ENCODE peak calls at places on chromosomes 3 and 15, in nine cellular contexts. One of them, this sample, is unnamed.

GRCh38 chr3:179610066-179610465 is 5.5 kb downstream of the NDUFB5 start:
- DNase-seq in activated CD8-positive, alpha-beta memory T cell treated with anti-CD3 and anti-CD28 coated beads for 48 hours: no peak
- DNase-seq in ecto neural progenitor cell: no peak
- DNase-seq in ovary: no peak
- DNase-seq in AG09319: no peak
- DNase-seq in AG04450: no peak
- DNase-seq in C1 segment of cervical spinal cord: no peak
- DNase-seq in NCI-H345: no peak
- DNase-seq in activated CD4-positive, alpha-beta T cell treated with anti-CD3 and anti-CD28 coated beads, Interleukin-2, amount 50 U/mL, for 1 hour: no peak
- DNase-seq in this sample: no peak

GRCh38 chr3:196544491-196544992 is 23.8 kb downstream of the WDR53 start:
- DNase-seq in activated CD8-positive, alpha-beta memory T cell treated with anti-CD3 and anti-CD28 coated beads for 48 hours: no peak
- DNase-seq in ecto neural progenitor cell: no peak
- DNase-seq in AG04450: no peak
- DNase-seq in ovary: no peak
- DNase-seq in activated CD4-positive, alpha-beta T cell treated with anti-CD3 and anti-CD28 coated beads, Interleukin-2, amount 50 U/mL, for 1 hour: no peak
- DNase-seq in NCI-H345: no peak
- DNase-seq in C1 segment of cervical spinal cord: no peak
- DNase-seq in AG09319: no peak
- DNase-seq in this sample: no peak

GRCh38 chr15:69980311-69981059 is 117.2 kb downstream of the TLE3 start:
- DNase-seq in NCI-H345: no peak
- DNase-seq in AG04450: no peak
- DNase-seq in ovary: no peak
- DNase-seq in activated CD8-positive, alpha-beta memory T cell treated with anti-CD3 and anti-CD28 coated beads for 48 hours: no peak
- DNase-seq in ecto neural progenitor cell: no peak
- DNase-seq in C1 segment of cervical spinal cord: no peak
- DNase-seq in AG09319: no peak
- DNase-seq in activated CD4-positive, alpha-beta T cell treated with anti-CD3 and anti-CD28 coated beads, Interleukin-2, amount 50 U/mL, for 1 hour: no peak
- DNase-seq in this sample: no peak

GRCh38 chr15:62390793-62391543 is 225.9 kb upstream of the C2CD4B start:
- DNase-seq in ecto neural progenitor cell: peak
- DNase-seq in ovary: peak
- DNase-seq in AG04450: no peak
- DNase-seq in activated CD8-positive, alpha-beta memory T cell treated with anti-CD3 and anti-CD28 coated beads for 48 hours: peak
- DNase-seq in C1 segment of cervical spinal cord: peak
- DNase-seq in AG09319: no peak
- DNase-seq in activated CD4-positive, alpha-beta T cell treated with anti-CD3 and anti-CD28 coated beads, Interleukin-2, amount 50 U/mL, for 1 hour: peak
- DNase-seq in NCI-H345: no peak
- DNase-seq in this sample: no peak

GRCh38 chr15:57671636-57672035 is 34.9 kb upstream of the POLR2M start:
- DNase-seq in AG04450: no peak
- DNase-seq in AG09319: no peak
- DNase-seq in C1 segment of cervical spinal cord: no peak
- DNase-seq in ecto neural progenitor cell: no peak
- DNase-seq in NCI-H345: no peak
- DNase-seq in activated CD8-positive, alpha-beta memory T cell treated with anti-CD3 and anti-CD28 coated beads for 48 hours: no peak
- DNase-seq in ovary: no peak
- DNase-seq in activated CD4-positive, alpha-beta T cell treated with anti-CD3 and anti-CD28 coated beads, Interleukin-2, amount 50 U/mL, for 1 hour: no peak
- DNase-seq in this sample: no peak

GRCh38 chr3:142310439-142310838 is 85.1 kb upstream of the GK5 start:
- DNase-seq in ovary: no peak
- DNase-seq in activated CD8-positive, alpha-beta memory T cell treated with anti-CD3 and anti-CD28 coated beads for 48 hours: no peak
- DNase-seq in AG09319: no peak
- DNase-seq in ecto neural progenitor cell: no peak
- DNase-seq in AG04450: no peak
- DNase-seq in NCI-H345: no peak
- DNase-seq in C1 segment of cervical spinal cord: no peak
- DNase-seq in activated CD4-positive, alpha-beta T cell treated with anti-CD3 and anti-CD28 coated beads, Interleukin-2, amount 50 U/mL, for 1 hour: no peak
- DNase-seq in this sample: no peak

GRCh38 chr15:74252291-74253080 is 16.4 kb downstream of the CCDC33 start:
- DNase-seq in ecto neural progenitor cell: no peak
- DNase-seq in NCI-H345: no peak
- DNase-seq in AG09319: no peak
- DNase-seq in ovary: no peak
- DNase-seq in activated CD4-positive, alpha-beta T cell treated with anti-CD3 and anti-CD28 coated beads, Interleukin-2, amount 50 U/mL, for 1 hour: no peak
- DNase-seq in C1 segment of cervical spinal cord: no peak
- DNase-seq in AG04450: no peak
- DNase-seq in activated CD8-positive, alpha-beta memory T cell treated with anti-CD3 and anti-CD28 coated beads for 48 hours: no peak
- DNase-seq in this sample: no peak

GRCh38 chr3:131025500-131025899 is 1.1 kb downstream of the ASTE1 start:
- DNase-seq in C1 segment of cervical spinal cord: no peak
- DNase-seq in ovary: no peak
- DNase-seq in AG04450: no peak
- DNase-seq in AG09319: no peak
- DNase-seq in NCI-H345: no peak
- DNase-seq in ecto neural progenitor cell: no peak
- DNase-seq in activated CD8-positive, alpha-beta memory T cell treated with anti-CD3 and anti-CD28 coated beads for 48 hours: no peak
- DNase-seq in activated CD4-positive, alpha-beta T cell treated with anti-CD3 and anti-CD28 coated beads, Interleukin-2, amount 50 U/mL, for 1 hour: no peak
- DNase-seq in this sample: no peak

GRCh38 chr15:31975446-31976229 is 54.7 kb upstream of the CHRNA7 start:
- DNase-seq in activated CD4-positive, alpha-beta T cell treated with anti-CD3 and anti-CD28 coated beads, Interleukin-2, amount 50 U/mL, for 1 hour: no peak
- DNase-seq in NCI-H345: peak
- DNase-seq in AG09319: no peak
- DNase-seq in activated CD8-positive, alpha-beta memory T cell treated with anti-CD3 and anti-CD28 coated beads for 48 hours: no peak
- DNase-seq in C1 segment of cervical spinal cord: no peak
- DNase-seq in ecto neural progenitor cell: no peak
- DNase-seq in ovary: no peak
- DNase-seq in AG04450: no peak
- DNase-seq in this sample: no peak

GRCh38 chr3:143736205-143736604 is 112.1 kb downstream of the SLC9A9 start:
- DNase-seq in NCI-H345: no peak
- DNase-seq in ovary: no peak
- DNase-seq in ecto neural progenitor cell: no peak
- DNase-seq in C1 segment of cervical spinal cord: no peak
- DNase-seq in activated CD8-positive, alpha-beta memory T cell treated with anti-CD3 and anti-CD28 coated beads for 48 hours: no peak
- DNase-seq in AG04450: no peak
- DNase-seq in AG09319: no peak
- DNase-seq in activated CD4-positive, alpha-beta T cell treated with anti-CD3 and anti-CD28 coated beads, Interleukin-2, amount 50 U/mL, for 1 hour: no peak
- DNase-seq in this sample: no peak

GRCh38 chr3:54188176-54188791 is 65.9 kb downstream of the CACNA2D3 start:
- DNase-seq in activated CD4-positive, alpha-beta T cell treated with anti-CD3 and anti-CD28 coated beads, Interleukin-2, amount 50 U/mL, for 1 hour: peak
- DNase-seq in ecto neural progenitor cell: peak
- DNase-seq in ovary: peak
- DNase-seq in AG09319: peak
- DNase-seq in activated CD8-positive, alpha-beta memory T cell treated with anti-CD3 and anti-CD28 coated beads for 48 hours: peak
- DNase-seq in NCI-H345: no peak
- DNase-seq in C1 segment of cervical spinal cord: no peak
- DNase-seq in AG04450: no peak
- DNase-seq in this sample: no peak

GRCh38 chr3:133448478-133449122 is 48.7 kb downstream of the BFSP2 start:
- DNase-seq in C1 segment of cervical spinal cord: no peak
- DNase-seq in NCI-H345: no peak
- DNase-seq in AG09319: no peak
- DNase-seq in activated CD4-positive, alpha-beta T cell treated with anti-CD3 and anti-CD28 coated beads, Interleukin-2, amount 50 U/mL, for 1 hour: no peak
- DNase-seq in AG04450: no peak
- DNase-seq in ecto neural progenitor cell: no peak
- DNase-seq in ovary: no peak
- DNase-seq in activated CD8-positive, alpha-beta memory T cell treated with anti-CD3 and anti-CD28 coated beads for 48 hours: peak
- DNase-seq in this sample: no peak

GRCh38 chr3:130700541-130700940 is 46.1 kb downstream of the PIK3R4 start:
- DNase-seq in C1 segment of cervical spinal cord: no peak
- DNase-seq in activated CD8-positive, alpha-beta memory T cell treated with anti-CD3 and anti-CD28 coated beads for 48 hours: no peak
- DNase-seq in AG04450: no peak
- DNase-seq in NCI-H345: no peak
- DNase-seq in ovary: no peak
- DNase-seq in ecto neural progenitor cell: no peak
- DNase-seq in AG09319: no peak
- DNase-seq in activated CD4-positive, alpha-beta T cell treated with anti-CD3 and anti-CD28 coated beads, Interleukin-2, amount 50 U/mL, for 1 hour: no peak
- DNase-seq in this sample: no peak

GRCh38 chr3:132343018-132343612 is 25.9 kb downstream of the ACP3 start:
- DNase-seq in ecto neural progenitor cell: no peak
- DNase-seq in AG09319: no peak
- DNase-seq in C1 segment of cervical spinal cord: no peak
- DNase-seq in NCI-H345: peak
- DNase-seq in ovary: peak
- DNase-seq in AG04450: peak
- DNase-seq in activated CD8-positive, alpha-beta memory T cell treated with anti-CD3 and anti-CD28 coated beads for 48 hours: no peak
- DNase-seq in activated CD4-positive, alpha-beta T cell treated with anti-CD3 and anti-CD28 coated beads, Interleukin-2, amount 50 U/mL, for 1 hour: no peak
- DNase-seq in this sample: no peak

GRCh38 chr15:66899555-66900350 is 165.6 kb upstream of the SMAD3 start:
- DNase-seq in activated CD8-positive, alpha-beta memory T cell treated with anti-CD3 and anti-CD28 coated beads for 48 hours: no peak
- DNase-seq in ovary: no peak
- DNase-seq in activated CD4-positive, alpha-beta T cell treated with anti-CD3 and anti-CD28 coated beads, Interleukin-2, amount 50 U/mL, for 1 hour: no peak
- DNase-seq in AG09319: no peak
- DNase-seq in AG04450: no peak
- DNase-seq in C1 segment of cervical spinal cord: no peak
- DNase-seq in ecto neural progenitor cell: no peak
- DNase-seq in NCI-H345: no peak
- DNase-seq in this sample: no peak

GRCh38 chr15:79994651-79995050 is 23.7 kb upstream of the BCL2A1 start:
- DNase-seq in activated CD4-positive, alpha-beta T cell treated with anti-CD3 and anti-CD28 coated beads, Interleukin-2, amount 50 U/mL, for 1 hour: no peak
- DNase-seq in C1 segment of cervical spinal cord: no peak
- DNase-seq in ecto neural progenitor cell: no peak
- DNase-seq in ovary: no peak
- DNase-seq in NCI-H345: no peak
- DNase-seq in AG04450: no peak
- DNase-seq in AG09319: no peak
- DNase-seq in activated CD8-positive, alpha-beta memory T cell treated with anti-CD3 and anti-CD28 coated beads for 48 hours: no peak
- DNase-seq in this sample: no peak

This sample was measured in osteocyte.